ENCODE peak calls at places on chromosomes 12 and 14, in six cellular contexts. V is HCT116, X is A549, L is adrenal gland, P is endothelial cell of umbilical vein, A is transverse colon. Y is an unnamed sample.

GRCh38 chr12:41409628-41410027 is 221.5 kb downstream of the PDZRN4 start:
- DNase-seq in V (no peak), X (no peak), L (no peak), P (no peak), A (no peak), Y (no peak)

GRCh38 chr14:104158827-104159798 is 20.7 kb downstream of the KIF26A start:
- DNase-seq in V (no peak), X (no peak), L (peak; percentile 43), P (no peak), A (no peak), Y (no peak)

GRCh38 chr12:99259040-99259934 is 388.3 kb upstream of the GARIN6 start:
- DNase-seq in V (no peak), X (no peak), L (no peak), P (no peak), A (no peak), Y (no peak)

GRCh38 chr12:113894717-113895116 is 71.4 kb downstream of the RBM19 start:
- DNase-seq in V (no peak), X (no peak), L (no peak), P (no peak), A (no peak), Y (no peak)

GRCh38 chr12:48943221-48943620 is 14.1 kb downstream of the ARF3 start:
- DNase-seq in V (no peak), X (no peak), L (no peak), P (no peak), A (no peak), Y (no peak)

GRCh38 chr12:113735146-113735545 is 231.0 kb downstream of the RBM19 start:
- DNase-seq in V (no peak), X (no peak), L (no peak), P (no peak), A (no peak), Y (no peak)

GRCh38 chr12:4296749-4297148 is 23.2 kb downstream of the CCND2 start:
- DNase-seq in V (no peak), X (no peak), L (no peak), P (no peak), A (no peak), Y (no peak)

GRCh38 chr12:28540324-28540714 is 350.1 kb downstream of the CCDC91 start:
- DNase-seq in V (no peak), X (no peak), L (no peak), P (no peak), A (no peak), Y (no peak)

GRCh38 chr12:131941987-131942341 is 7.8 kb upstream of the EP400 start:
- DNase-seq in V (no peak), X (no peak), L (no peak), P (no peak), A (no peak), Y (no peak)

GRCh38 chr14:56491299-56492285 is 88.0 kb upstream of the TMEM260 start:
- DNase-seq in V (peak; percentile 79), X (peak; percentile 72), L (peak; percentile 34), P (peak; percentile 68), A (peak; percentile 11), Y (no peak)

GRCh38 chr12:49903700-49904423 is at the start of gene FAIM2:
- DNase-seq in V (no peak), X (no peak), L (peak; percentile 46), P (no peak), A (peak; percentile 24), Y (no peak)

DNA sequence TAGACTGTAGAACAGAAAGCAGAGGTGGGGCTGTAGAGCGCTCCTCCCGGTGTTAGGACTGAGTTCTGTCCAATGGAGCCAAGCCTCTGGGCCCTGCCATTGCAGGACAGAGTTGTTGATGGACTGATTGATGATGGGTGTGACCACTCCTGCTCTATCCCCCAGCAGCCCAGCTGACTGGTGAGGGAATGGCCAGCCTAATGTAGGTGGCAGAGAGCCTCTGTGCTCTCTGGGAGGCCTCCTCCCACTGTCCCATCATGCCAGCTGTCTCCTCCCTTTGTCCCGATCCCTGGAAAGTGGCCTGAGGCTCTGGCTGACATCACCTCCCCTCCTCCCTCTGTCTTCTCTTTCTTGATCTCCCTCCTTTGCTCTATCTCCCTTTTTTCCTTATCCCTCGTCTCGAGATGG is 804 bp downstream of the EFS start:
- DNase-seq in V (no peak), X (no peak), L (no peak), P (no peak), A (no peak), Y (no peak)
- TF ChIP-seq POLR2A in V (no peak), X (no peak), L (peak; percentile 7), P (no peak), A (no peak), Y (no peak)

DNA sequence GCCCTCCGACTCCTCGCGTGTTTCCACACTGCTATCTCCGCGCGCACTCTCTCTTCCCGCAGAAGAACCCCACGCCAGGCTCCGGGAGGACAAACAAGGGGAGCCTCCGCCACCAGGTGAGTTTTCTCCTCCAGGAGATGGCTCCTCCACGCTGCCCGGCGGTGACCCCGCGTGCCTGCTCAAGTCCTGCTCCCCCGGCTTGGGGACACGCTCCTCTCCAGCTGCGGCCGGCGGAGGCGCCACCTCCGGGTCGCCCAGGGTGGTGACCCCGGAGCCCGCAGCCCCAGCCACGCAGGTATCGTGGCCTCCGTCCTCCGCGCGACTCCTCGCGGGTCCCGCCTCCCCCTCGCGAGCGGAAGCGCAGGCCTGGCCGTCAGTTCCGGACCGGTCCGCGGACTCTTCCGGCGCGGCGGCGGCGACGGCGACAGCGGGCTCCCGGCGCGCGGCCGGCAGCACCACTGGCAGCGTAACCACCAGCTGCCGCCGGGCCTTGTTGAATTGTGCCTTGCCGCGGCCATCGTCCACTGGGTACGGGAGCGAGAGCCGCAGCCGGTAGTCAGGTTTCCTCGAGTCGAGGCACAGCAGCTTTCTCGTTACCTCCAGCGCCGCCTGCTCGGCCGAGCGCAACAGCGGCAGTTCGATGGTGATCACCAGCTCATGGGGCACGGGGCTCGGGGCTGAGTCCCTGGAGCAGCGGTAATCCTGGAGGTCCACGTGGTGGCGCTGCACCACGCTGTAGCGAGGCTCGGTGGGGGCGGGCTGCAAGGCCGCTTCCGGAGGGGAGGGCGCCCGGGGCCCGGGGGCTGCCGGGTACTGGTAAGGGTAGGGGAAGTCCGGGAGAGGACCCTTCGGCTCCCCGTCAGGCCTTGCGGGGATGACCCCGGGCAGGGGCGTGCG is 1.1 kb downstream of the DNAAF2 start:
- DNase-seq in V (peak; percentile 88), X (peak; percentile 98), L (peak; percentile 95), P (peak; percentile 96), A (peak; percentile 96), Y (peak; percentile 72)
- TF ChIP-seq POLR2A in V (peak; percentile 60), X (peak; percentile 89), L (peak; percentile 89), P (peak; percentile 55), A (peak; percentile 83), Y (peak; percentile 74)

DNA sequence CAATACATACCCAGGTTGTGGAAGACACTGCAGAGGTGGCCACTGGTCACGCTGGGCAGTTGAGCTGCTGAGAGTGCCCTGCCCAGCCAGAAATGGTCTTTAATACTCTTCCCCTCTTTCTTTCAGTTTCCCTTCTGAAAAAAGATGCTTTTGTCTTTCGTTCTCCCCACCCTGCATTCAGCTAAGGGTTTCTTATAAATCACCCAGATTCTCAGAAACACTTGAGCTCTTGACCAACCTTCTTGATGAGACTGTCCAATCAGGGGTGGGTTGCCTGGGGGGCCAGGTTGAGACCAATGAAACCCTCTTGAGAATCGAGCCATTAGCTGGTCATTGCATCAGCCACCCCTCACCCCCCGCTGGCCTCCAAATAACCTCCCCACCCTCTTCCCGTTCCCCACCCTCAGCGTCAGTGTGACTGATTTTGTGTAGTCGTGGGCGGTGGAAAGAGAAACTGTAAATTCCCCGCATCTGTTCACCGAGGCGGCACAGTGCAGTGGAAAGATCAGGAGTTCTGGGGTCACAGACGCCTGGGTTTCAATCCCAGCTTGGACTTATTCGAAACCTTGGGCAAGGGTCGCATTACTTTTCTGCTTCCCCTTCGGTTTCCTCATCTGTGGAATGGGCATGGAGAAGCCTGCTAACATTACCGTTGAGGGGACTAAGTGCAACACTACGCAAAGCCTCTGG is 52.3 kb downstream of the SLC25A47 start:
- DNase-seq in V (peak; percentile 52), X (peak; percentile 64), L (peak; percentile 84), P (peak; percentile 98), A (peak; percentile 68), Y (peak; percentile 36)
- TF ChIP-seq POLR2A in V (no peak), X (no peak), L (peak; percentile 24), P (peak; percentile 60), A (no peak), Y (no peak)

DNA sequence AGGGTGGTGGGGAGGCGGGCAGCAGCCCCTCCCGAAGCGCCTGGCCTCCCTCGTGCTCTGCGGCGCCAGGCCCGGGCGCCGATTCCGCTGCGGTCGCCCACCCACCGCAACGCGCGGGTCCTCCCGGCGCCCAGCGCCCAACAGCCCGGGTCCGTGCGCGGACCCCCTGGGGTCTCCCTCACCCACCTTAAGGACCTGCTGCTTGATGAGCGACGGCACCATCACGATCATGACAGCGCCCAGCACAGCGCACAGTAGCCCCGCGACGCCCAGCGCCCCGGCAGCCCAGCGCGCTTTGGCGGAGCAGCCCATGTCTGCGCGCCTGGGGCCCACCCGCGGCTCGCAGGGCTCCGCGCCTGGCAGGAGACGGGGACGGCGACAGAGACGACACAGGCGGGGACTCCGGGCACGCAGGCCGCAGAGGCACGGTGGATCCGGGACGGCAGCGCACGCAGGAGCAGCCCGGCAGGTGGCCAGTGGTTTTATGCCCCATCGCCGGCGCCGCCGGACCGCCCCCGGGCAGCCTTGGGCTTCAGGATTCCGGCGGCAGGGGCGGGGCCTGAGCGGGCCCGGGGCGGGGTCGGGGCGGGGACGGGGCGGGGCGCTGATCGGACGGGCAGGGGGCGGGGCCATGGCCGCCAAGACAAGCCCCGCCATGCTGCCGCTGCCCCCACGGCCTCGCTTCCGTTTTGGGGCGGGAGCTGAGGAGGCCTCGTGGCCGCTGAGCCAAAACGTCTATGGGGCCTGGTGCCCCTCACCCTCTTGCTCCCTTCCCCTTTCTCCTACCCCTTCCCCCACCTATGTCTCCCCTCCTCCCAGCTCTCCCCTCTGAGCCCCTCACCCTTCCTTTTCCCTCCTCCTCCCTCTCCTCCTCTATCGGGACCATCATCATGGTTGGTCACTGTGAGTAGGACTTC is at the start of gene SCARB1:
- DNase-seq in V (peak; percentile 36), X (peak; percentile 85), L (peak; percentile 93), P (peak; percentile 71), A (peak; percentile 90), Y (peak; percentile 87)
- TF ChIP-seq POLR2A in V (peak; percentile 85), X (peak; percentile 92), L (peak; percentile 95), P (peak; percentile 82), A (peak; percentile 47), Y (no peak)

GRCh38 chr14:105582639-105583038 is 56.3 kb downstream of the TMEM121 start:
- DNase-seq in V (no peak), X (no peak), L (no peak), P (peak; percentile 18), A (peak; percentile 7), Y (no peak)

GRCh38 chr14:105576525-105577088 is 50.2 kb downstream of the TMEM121 start:
- DNase-seq in V (no peak), X (no peak), L (no peak), P (no peak), A (no peak), Y (no peak)

GRCh38 chr14:105581551-105582341 is 55.4 kb downstream of the TMEM121 start:
- DNase-seq in V (no peak), X (no peak), L (no peak), P (no peak), A (peak; percentile 68), Y (no peak)

GRCh38 chr14:105578070-105578469 is 51.7 kb downstream of the TMEM121 start:
- DNase-seq in V (no peak), X (no peak), L (no peak), P (no peak), A (no peak), Y (no peak)

DNA sequence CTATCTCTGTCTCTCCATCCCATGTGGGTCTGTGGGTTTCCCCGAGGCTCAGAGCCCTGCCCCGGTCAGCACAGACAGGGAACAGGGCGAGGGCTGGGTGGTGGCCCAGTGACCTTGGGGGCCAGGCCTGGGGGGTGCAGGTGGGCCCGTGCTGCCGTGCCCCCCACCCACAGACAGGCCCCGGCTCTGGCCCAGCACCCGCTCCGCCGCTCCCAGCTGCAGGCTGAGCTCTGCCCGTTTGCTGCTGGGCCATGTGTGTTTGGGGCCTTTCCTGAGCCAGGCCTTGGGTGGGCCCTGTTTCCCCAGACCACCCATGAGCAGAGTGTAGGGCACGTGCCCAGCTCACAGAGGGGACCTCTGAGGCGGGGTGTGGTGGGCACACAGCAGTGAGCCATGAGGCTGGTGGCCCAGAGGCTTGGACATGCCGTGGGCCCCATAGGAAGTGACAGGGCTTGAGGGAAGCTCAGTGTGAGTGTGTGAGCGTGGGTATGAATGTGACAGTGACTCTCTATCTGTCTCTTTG is 51.0 kb downstream of the TMEM121 start:
- DNase-seq in V (no peak), X (no peak), L (no peak), P (no peak), A (no peak), Y (no peak)
- TF ChIP-seq POLR2A in V (no peak), X (no peak), L (no peak), P (no peak), A (no peak), Y (no peak)

Y was measured in H54.